ENCODE peak calls at places on chromosome 3, in nine cellular contexts. S is sigmoid colon; I is cardiac muscle cell; Y is keratinocyte; K is lower lobe of right lung; R is mesendoderm; G is stomach; T is effector memory CD4-positive, alpha-beta T cell; E is mammary epithelial cell. F is an unnamed sample.

GRCh38 chr3:57985176-57985976 is 22.8 kb upstream of the FLNB start:
- DNase-seq in S (no peak), I (no peak), Y (no peak), K (no peak), R (no peak), G (no peak), T (no peak), E (no peak), F (no peak)

GRCh38 chr3:51968883-51969674 is 1.8 kb upstream of the PCBP4 start:
- DNase-seq in S (no peak), I (no peak), Y (no peak), K (no peak), R (no peak), G (no peak), T (no peak), E (no peak), F (no peak)

GRCh38 chr3:16207031-16207430 is 32.6 kb downstream of the GALNT15 start:
- DNase-seq in S (no peak), I (no peak), Y (no peak), K (no peak), R (peak; percentile 71), G (no peak), T (no peak), E (no peak), F (no peak)

GRCh38 chr3:75332784-75333183 is 331.3 kb upstream of the FRG2C start:
- DNase-seq in S (no peak), I (no peak), Y (no peak), K (no peak), R (no peak), G (no peak), T (no peak), E (no peak), F (no peak)

GRCh38 chr3:112640864-112641751 is at the start of gene CCDC80:
- DNase-seq in S (peak; percentile 71), I (peak; percentile 73), Y (peak; percentile 86), K (no peak), R (peak; percentile 90), G (no peak), T (no peak), E (peak; percentile 97), F (no peak)

GRCh38 chr3:27681249-27681748 is 40.8 kb downstream of the EOMES start:
- DNase-seq in S (no peak), I (peak; percentile 54), Y (no peak), K (no peak), R (peak; percentile 88), G (no peak), T (no peak), E (peak; percentile 72), F (peak; percentile 64)

GRCh38 chr3:138114431-138114918 is 933 bp downstream of the DZIP1L start:
- DNase-seq in S (no peak), I (peak; percentile 30), Y (no peak), K (no peak), R (peak; percentile 90), G (no peak), T (no peak), E (peak; percentile 27), F (no peak)

GRCh38 chr3:71658131-71658530 is 67.1 kb downstream of the EIF4E3 start:
- DNase-seq in S (peak; percentile 97), I (no peak), Y (peak; percentile 41), K (peak; percentile 91), R (no peak), G (peak; percentile 98), T (no peak), E (peak; percentile 86), F (no peak)

GRCh38 chr3:114551770-114552526 is 258.1 kb downstream of the TIGIT start:
- DNase-seq in S (no peak), I (no peak), Y (peak; percentile 9), K (no peak), R (no peak), G (no peak), T (no peak), E (peak; percentile 88), F (no peak)

GRCh38 chr3:141336672-141337522 is 31.4 kb upstream of the ZBTB38 start:
- DNase-seq in S (no peak), I (no peak), Y (peak; percentile 45), K (no peak), R (no peak), G (no peak), T (no peak), E (peak; percentile 92), F (no peak)

GRCh38 chr3:66532613-66533012 is 31.8 kb upstream of the LRIG1 start:
- DNase-seq in S (no peak), I (no peak), Y (no peak), K (no peak), R (no peak), G (no peak), T (no peak), E (no peak), F (no peak)

GRCh38 chr3:51522273-51522981 is 16.1 kb upstream of the RAD54L2 start:
- DNase-seq in S (no peak), I (no peak), Y (no peak), K (no peak), R (no peak), G (no peak), T (no peak), E (no peak), F (no peak)

DNA sequence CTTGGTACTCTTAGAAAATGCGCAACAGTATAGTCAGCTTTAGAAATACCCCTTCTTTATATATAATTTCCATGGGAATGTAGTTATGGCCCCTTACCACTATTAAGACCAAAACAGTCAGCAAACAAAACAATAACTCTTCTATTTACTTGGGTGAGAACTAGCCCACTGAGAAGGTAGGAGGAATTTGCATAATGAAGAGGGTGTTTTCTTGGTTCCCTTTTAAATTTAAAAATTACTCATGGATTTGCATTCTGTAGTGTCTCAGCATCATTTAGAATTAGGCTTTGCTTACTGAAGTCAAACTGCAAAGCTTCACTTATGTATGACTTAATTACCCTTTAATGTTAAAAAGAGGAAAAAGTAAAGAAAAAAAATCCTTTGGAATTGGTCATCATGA is 350.8 kb downstream of the PTPRG start:
- DNase-seq in S (no peak), I (no peak), Y (no peak), K (no peak), R (no peak), G (no peak), T (no peak), E (no peak), F (no peak)
- H3K27ac ChIP-seq in S (no peak overlapping the region), I (no peak overlapping the region), Y (no peak overlapping the region), K (no peak overlapping the region), R (no peak overlapping the region), G (no peak overlapping the region), T (no peak overlapping the region), E (no peak overlapping the region), F (no peak overlapping the region)

DNA sequence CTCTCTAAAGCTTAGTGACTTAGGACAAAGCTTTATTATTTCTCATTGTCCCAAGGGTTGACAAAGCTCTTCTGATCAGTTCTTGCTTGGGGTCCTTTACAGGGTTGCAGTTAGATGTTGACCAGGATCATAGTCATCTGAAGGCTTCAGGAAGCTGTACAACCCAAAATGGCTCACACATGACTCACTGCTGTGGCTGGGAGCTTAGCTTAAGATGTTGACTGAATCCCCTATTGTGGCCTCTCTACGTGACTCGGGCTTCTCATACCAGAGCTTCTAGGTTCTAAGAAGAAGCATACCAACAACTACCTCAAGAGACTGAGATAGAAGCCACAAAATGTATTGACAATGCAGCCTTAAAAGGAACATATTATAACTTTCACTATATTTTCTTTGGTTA is 569.6 kb upstream of the ROBO2 start:
- DNase-seq in S (no peak), I (no peak), Y (peak; percentile 76), K (no peak), R (peak; percentile 10), G (no peak), T (no peak), E (no peak), F (no peak)
- H3K4me3 ChIP-seq in S (no peak overlapping the region), I (no peak overlapping the region), Y (no peak overlapping the region), K (no peak overlapping the region), R (no peak overlapping the region), G (no peak overlapping the region), T (no peak overlapping the region), E (no peak overlapping the region), F (no peak overlapping the region)

GRCh38 chr3:12832350-12833225 is 8.8 kb downstream of the RPL32 start:
- DNase-seq in S (no peak), I (no peak), Y (no peak), K (no peak), R (no peak), G (no peak), T (no peak), E (no peak), F (no peak)
- H3K36me3 ChIP-seq in S (peaks cover 100% of the 10 kb centered on the region), I (peaks cover 75% of the 10 kb centered on the region), Y (peaks cover 49% of the 10 kb centered on the region), K (peaks cover 96% of the 10 kb centered on the region), R (peaks cover 27% of the 10 kb centered on the region), G (peaks cover 100% of the 10 kb centered on the region), T (peaks cover 63% of the 10 kb centered on the region), E (peaks cover 38% of the 10 kb centered on the region), F (peaks cover 22% of the 10 kb centered on the region)

GRCh38 chr3:196499807-196500524 is 3.6 kb downstream of the RNF168 start:
- DNase-seq in S (no peak), I (no peak), Y (no peak), K (no peak), R (peak; percentile 27), G (no peak), T (no peak), E (no peak), F (no peak)
- H3K27ac ChIP-seq in S (peak overlapping the region; percentile 97), I (peak overlapping the region; percentile 9), Y (peak overlapping the region; percentile 84), K (no peak overlapping the region), R (no peak overlapping the region), G (no peak overlapping the region), T (no peak overlapping the region), E (peak overlapping the region; percentile 90), F (no peak overlapping the region)

GRCh38 chr3:98551754-98552153 is 20.0 kb downstream of the GPR15 start:
- DNase-seq in S (no peak), I (no peak), Y (no peak), K (no peak), R (peak; percentile 22), G (no peak), T (no peak), E (no peak), F (no peak)
- H3K4me3 ChIP-seq in S (no peak overlapping the region), I (no peak overlapping the region), Y (no peak overlapping the region), K (no peak overlapping the region), R (no peak overlapping the region), G (no peak overlapping the region), T (no peak overlapping the region), E (no peak overlapping the region), F (no peak overlapping the region)

DNA sequence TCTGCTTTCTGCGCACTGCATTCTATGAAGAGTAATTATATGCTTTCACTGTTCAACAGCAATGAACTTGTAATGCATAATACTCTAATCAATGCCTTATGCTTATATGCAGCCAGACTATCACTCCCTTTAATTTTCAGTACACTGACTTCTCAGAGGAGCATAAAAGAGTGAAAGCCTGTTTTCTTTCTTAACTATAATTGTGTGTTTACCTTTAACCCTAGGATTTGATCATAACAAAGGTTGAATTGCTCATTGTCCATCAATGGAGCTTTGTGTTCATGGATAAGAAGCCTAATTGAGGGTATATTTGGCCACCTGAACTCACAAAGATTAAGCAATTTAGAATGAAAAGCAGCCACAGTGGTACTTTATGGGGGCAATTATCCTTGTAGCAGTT is 330.9 kb upstream of the PDZRN3 start:
- DNase-seq in S (no peak), I (no peak), Y (no peak), K (no peak), R (no peak), G (no peak), T (no peak), E (no peak), F (no peak)
- H3K36me3 ChIP-seq in S (no peaks in the 10 kb centered on the region), I (no peaks in the 10 kb centered on the region), Y (no peaks in the 10 kb centered on the region), K (no peaks in the 10 kb centered on the region), R (no peaks in the 10 kb centered on the region), G (no peaks in the 10 kb centered on the region), T (no peaks in the 10 kb centered on the region), E (no peaks in the 10 kb centered on the region), F (no peaks in the 10 kb centered on the region)

GRCh38 chr3:133662256-133662773 is 574 bp upstream of the TOPBP1 start:
- DNase-seq in S (no peak), I (no peak), Y (no peak), K (no peak), R (peak; percentile 65), G (no peak), T (no peak), E (peak; percentile 60), F (peak; percentile 34)
- H3K27ac ChIP-seq in S (peak overlapping the region; percentile 82), I (peak overlapping the region; percentile 67), Y (peak overlapping the region; percentile 82), K (peak overlapping the region; percentile 84), R (no peak overlapping the region), G (peak overlapping the region; percentile 71), T (peak overlapping the region; percentile 72), E (peak overlapping the region; percentile 86), F (peak overlapping the region; percentile 79)